ENCODE peak calls at places on chromosomes 16 and 17, in six cellular contexts. E, M, Q, F, X and N are unnamed samples.

GRCh38 chr16:57727610-57728009 is 8.0 kb upstream of the KATNB1 start:
- DNase-seq in E (no peak), M (no peak), Q (no peak), F (no peak), X (no peak), N (no peak)

GRCh38 chr16:12377497-12377896 is 401.0 kb downstream of the SNX29 start:
- DNase-seq in E (no peak), M (no peak), Q (no peak), F (no peak), X (no peak), N (no peak)

GRCh38 chr16:19607610-19608280 is 52.2 kb downstream of the VPS35L start:
- DNase-seq in E (no peak), M (no peak), Q (no peak), F (no peak), X (no peak), N (peak; percentile 65)

GRCh38 chr17:49551221-49552069 is 24.2 kb upstream of the NXPH3 start:
- DNase-seq in E (peak; percentile 83), M (no peak), Q (no peak), F (no peak), X (no peak), N (no peak)

GRCh38 chr16:88941051-88941932 is 35.7 kb downstream of the CBFA2T3 start:
- DNase-seq in E (no peak), M (peak; percentile 64), Q (no peak), F (peak; percentile 64), X (no peak), N (no peak)

GRCh38 chr17:6578491-6578890 is 22.1 kb upstream of the PITPNM3 start:
- DNase-seq in E (no peak), M (no peak), Q (no peak), F (no peak), X (no peak), N (no peak)

GRCh38 chr16:15046692-15047376 is 9.0 kb downstream of the NTAN1 start:
- DNase-seq in E (peak; percentile 32), M (no peak), Q (no peak), F (no peak), X (no peak), N (no peak)

GRCh38 chr17:81941484-81942166 is 4.5 kb upstream of the PYCR1 start:
- DNase-seq in E (no peak), M (no peak), Q (peak; percentile 15), F (peak; percentile 72), X (no peak), N (no peak)

GRCh38 chr17:83084621-83085056 is 5.2 kb downstream of the METRNL start:
- DNase-seq in E (no peak), M (no peak), Q (no peak), F (no peak), X (no peak), N (no peak)

GRCh38 chr16:66441586-66442375 is 14.7 kb downstream of the BEAN1 start:
- DNase-seq in E (peak; percentile 67), M (no peak), Q (no peak), F (peak; percentile 36), X (no peak), N (peak; percentile 40)

GRCh38 chr17:521168-521525 is 168.5 kb upstream of the RPH3AL start:
- DNase-seq in E (no peak), M (no peak), Q (no peak), F (no peak), X (no peak), N (peak; percentile 47)

GRCh38 chr16:75494184-75494583 is 1.1 kb downstream of the CHST6 start:
- DNase-seq in E (no peak), M (no peak), Q (no peak), F (no peak), X (no peak), N (no peak)

GRCh38 chr16:57617604-57618111 is 10.8 kb upstream of the ADGRG1 start:
- DNase-seq in E (peak; percentile 69), M (no peak), Q (peak; percentile 5), F (peak; percentile 37), X (no peak), N (no peak)

GRCh38 chr17:19238167-19238505 is 970 bp downstream of the EPN2 start:
- DNase-seq in E (peak; percentile 88), M (peak; percentile 38), Q (peak; percentile 22), F (peak; percentile 79), X (no peak), N (peak; percentile 12)

GRCh38 chr16:27920391-27920891 is 143.1 kb downstream of the GSG1L start:
- DNase-seq in E (no peak), M (no peak), Q (peak; percentile 87), F (peak; percentile 91), X (no peak), N (peak; percentile 17)

GRCh38 chr17:488993-489757 is 136.6 kb upstream of the RPH3AL start:
- DNase-seq in E (no peak), M (no peak), Q (no peak), F (peak; percentile 61), X (no peak), N (no peak)

GRCh38 chr16:17803625-17804410 is 333.1 kb upstream of the XYLT1 start:
- DNase-seq in E (no peak), M (no peak), Q (no peak), F (no peak), X (no peak), N (peak; percentile 31)

GRCh38 chr16:71201054-71201453 is 29.5 kb downstream of the HYDIN start:
- DNase-seq in E (no peak), M (no peak), Q (no peak), F (no peak), X (no peak), N (no peak)

GRCh38 chr17:72183194-72183685 is 62.4 kb downstream of the SOX9 start:
- DNase-seq in E (peak; percentile 61), M (no peak), Q (no peak), F (no peak), X (no peak), N (no peak)

GRCh38 chr16:65700599-65700998 is 578.7 kb upstream of the CDH11 start:
- DNase-seq in E (no peak), M (no peak), Q (no peak), F (no peak), X (no peak), N (no peak)

GRCh38 chr17:80254396-80255241 is 6.0 kb upstream of the RNF213 start:
- DNase-seq in E (no peak), M (no peak), Q (no peak), F (peak; percentile 49), X (no peak), N (peak; percentile 86)

GRCh38 chr17:4234406-4234805 is 29.4 kb downstream of the ANKFY1 start:
- DNase-seq in E (no peak), M (no peak), Q (no peak), F (no peak), X (no peak), N (peak; percentile 24)

GRCh38 chr17:6474906-6475305 is 30.7 kb downstream of the PIMREG start:
- DNase-seq in E (no peak), M (no peak), Q (no peak), F (no peak), X (no peak), N (peak; percentile 33)

GRCh38 chr17:48074322-48075054 is 26.3 kb downstream of the NFE2L1 start:
- DNase-seq in E (no peak), M (peak; percentile 52), Q (peak; percentile 82), F (peak; percentile 93), X (no peak), N (peak; percentile 88)

GRCh38 chr16:4693956-4694663 is 748 bp downstream of the NUDT16L1 start:
- DNase-seq in E (peak; percentile 90), M (peak; percentile 58), Q (peak; percentile 60), F (peak; percentile 77), X (no peak), N (peak; percentile 72)

GRCh38 chr16:48592839-48593429 is 17.0 kb downstream of the N4BP1 start:
- DNase-seq in E (no peak), M (no peak), Q (no peak), F (no peak), X (no peak), N (no peak)

GRCh38 chr16:88691924-88692560 is 5.7 kb upstream of the SNAI3 start:
- DNase-seq in E (no peak), M (no peak), Q (no peak), F (no peak), X (no peak), N (no peak)

DNA sequence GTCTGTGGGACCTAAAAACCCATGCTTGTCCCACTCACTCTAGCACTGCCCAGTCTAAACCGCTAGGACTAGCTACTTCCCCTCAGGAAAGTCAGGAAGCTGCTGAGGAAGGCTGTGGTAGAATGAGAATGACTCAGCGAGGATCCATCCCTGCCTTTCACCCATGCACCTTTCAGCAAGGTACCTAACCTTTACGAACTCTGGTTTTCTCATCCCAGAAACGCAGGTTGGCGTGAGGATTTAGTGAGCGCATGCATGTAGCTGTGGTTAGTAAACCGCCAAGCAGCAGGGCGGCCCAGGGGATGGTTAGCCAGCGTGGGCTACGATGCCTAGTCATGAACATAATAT is 26.3 kb upstream of the RFFL start:
- DNase-seq in E (peak; percentile 88), M (no peak), Q (peak; percentile 22), F (peak; percentile 85), X (no peak), N (peak; percentile 47)
- TF ChIP-seq CTCF in E (no peak), M (no peak), Q (no peak), F (no peak), X (no peak), N (no peak)

GRCh38 chr17:51636291-51636690 is 375.9 kb downstream of the UTP18 start:
- DNase-seq in E (no peak), M (no peak), Q (no peak), F (peak; percentile 88), X (no peak), N (no peak)

GRCh38 chr17:51638909-51639308 is 378.6 kb downstream of the UTP18 start:
- DNase-seq in E (no peak), M (no peak), Q (no peak), F (no peak), X (no peak), N (no peak)

GRCh38 chr17:51643702-51644490 is 383.6 kb downstream of the UTP18 start:
- DNase-seq in E (no peak), M (no peak), Q (no peak), F (no peak), X (no peak), N (no peak)

GRCh38 chr17:51641999-51642398 is 381.7 kb downstream of the UTP18 start:
- DNase-seq in E (no peak), M (no peak), Q (no peak), F (no peak), X (no peak), N (no peak)

DNA sequence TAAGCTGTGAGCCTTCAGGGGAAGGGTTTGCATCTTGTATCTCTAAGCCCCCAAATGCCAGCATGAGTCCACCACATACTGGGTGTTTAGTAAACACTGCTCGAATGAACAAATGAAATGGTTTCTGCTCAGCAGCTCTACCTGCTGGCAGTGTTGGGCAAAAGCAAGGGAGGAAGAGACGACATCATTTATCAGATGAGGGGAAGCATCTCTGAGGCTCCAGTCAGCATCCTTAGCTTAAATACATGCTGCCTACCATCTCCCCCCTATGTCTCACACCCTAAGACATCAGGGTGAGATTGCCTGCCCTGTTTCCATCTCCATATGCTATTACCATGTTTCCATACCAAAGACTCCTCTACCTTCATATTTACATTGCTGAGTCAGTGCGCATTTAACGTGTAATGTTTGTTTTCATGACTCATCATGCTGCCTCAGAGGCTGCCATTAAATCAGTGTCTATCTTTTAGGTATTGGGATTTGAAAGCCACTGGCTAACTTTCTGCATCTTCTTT is 379.8 kb downstream of the UTP18 start:
- DNase-seq in E (no peak), M (no peak), Q (peak; percentile 22), F (peak; percentile 93), X (no peak), N (peak; percentile 0)
- TF ChIP-seq CTCF in E (no peak), M (peak; percentile 44), Q (peak; percentile 71), F (peak; percentile 86), X (no peak), N (no peak)

GRCh38 chr16:30417447-30418349 is 10.3 kb downstream of the ZNF771 start:
- DNase-seq in E (peak; percentile 91), M (peak; percentile 89), Q (peak; percentile 92), F (peak; percentile 95), X (no peak), N (peak; percentile 96)
- TF ChIP-seq CTCF in E (no peak), M (peak; percentile 45), Q (peak; percentile 43), F (peak; percentile 62), X (peak; percentile 29), N (peak; percentile 12)

GRCh38 chr17:42124256-42124655 is 1.7 kb downstream of the HSPB9 start:
- DNase-seq in E (no peak), M (no peak), Q (no peak), F (no peak), X (no peak), N (no peak)
- TF ChIP-seq CTCF in E (no peak), M (no peak), Q (no peak), F (no peak), X (no peak), N (peak; percentile 24)